ENCODE peak calls at places on chromosomes 5 and 9, in six cellular contexts. P is transverse colon, A is foreskin fibroblast, K is spleen, H is fibroblast of the aortic adventitia, N is heart right ventricle. U is an unnamed sample.

GRCh38 chr5:165228184-165228583 is 1722.8 kb downstream of the MAT2B start:
- DNase-seq in P (no peak), A (no peak), K (no peak), H (no peak), N (no peak), U (no peak)

GRCh38 chr5:132760601-132761317 is 13.5 kb downstream of the CCNI2 start:
- DNase-seq in P (peak), A (no peak), K (no peak), H (no peak), N (no peak), U (no peak)

GRCh38 chr5:69484891-69485290 is 7.7 kb upstream of the OCLN start:
- DNase-seq in P (no peak), A (peak), K (no peak), H (peak), N (no peak), U (no peak)

GRCh38 chr9:135378751-135379150 is 100.8 kb upstream of the PPP1R26 start:
- DNase-seq in P (no peak), A (no peak), K (no peak), H (no peak), N (no peak), U (no peak)

GRCh38 chr5:150573867-150574817 is 66.2 kb downstream of the NDST1 start:
- DNase-seq in P (no peak), A (no peak), K (no peak), H (no peak), N (no peak), U (peak)

GRCh38 chr5:140249536-140249935 is 53.4 kb downstream of the PFDN1 start:
- DNase-seq in P (no peak), A (no peak), K (no peak), H (no peak), N (no peak), U (no peak)

GRCh38 chr5:173094012-173094661 is 38.0 kb downstream of the CREBRF start:
- DNase-seq in P (no peak), A (peak), K (no peak), H (peak), N (no peak), U (no peak)

GRCh38 chr5:150598046-150598445 is 42.4 kb upstream of the SYNPO start:
- DNase-seq in P (no peak), A (no peak), K (peak), H (no peak), N (no peak), U (peak)

GRCh38 chr5:64654184-64654938 is 35.9 kb upstream of the SHISAL2B start:
- DNase-seq in P (no peak), A (no peak), K (no peak), H (no peak), N (no peak), U (no peak)

GRCh38 chr5:80140496-80140895 is 105.3 kb downstream of the THBS4 start:
- DNase-seq in P (no peak), A (no peak), K (no peak), H (no peak), N (no peak), U (no peak)

GRCh38 chr5:124302504-124302903 is 443.9 kb downstream of the ZNF608 start:
- DNase-seq in P (no peak), A (peak), K (no peak), H (no peak), N (no peak), U (no peak)

GRCh38 chr5:170861855-170862766 is at the start of gene RANBP17:
- DNase-seq in P (peak), A (peak), K (peak), H (peak), N (peak), U (peak)

GRCh38 chr9:132404228-132404881 is 2.3 kb downstream of the TTF1 start:
- DNase-seq in P (no peak), A (no peak), K (no peak), H (no peak), N (no peak), U (no peak)

GRCh38 chr5:9297171-9297570 is 248.7 kb downstream of the SEMA5A start:
- DNase-seq in P (no peak), A (no peak), K (no peak), H (no peak), N (no peak), U (no peak)

GRCh38 chr5:99104538-99105132 is 175.8 kb upstream of the CHD1 start:
- DNase-seq in P (no peak), A (peak), K (no peak), H (peak), N (no peak), U (no peak)

GRCh38 chr5:60945760-60946253 is 802 bp downstream of the NDUFAF2 start:
- DNase-seq in P (no peak), A (peak), K (no peak), H (peak), N (peak), U (no peak)

GRCh38 chr5:32840606-32841005 is 129.5 kb downstream of the NPR3 start:
- DNase-seq in P (no peak), A (no peak), K (no peak), H (no peak), N (no peak), U (no peak)

GRCh38 chr5:168356592-168356991 is 65.1 kb downstream of the WWC1 start:
- DNase-seq in P (no peak), A (no peak), K (no peak), H (no peak), N (no peak), U (no peak)

GRCh38 chr5:108101105-108101504 is 280.8 kb downstream of the FBXL17 start:
- DNase-seq in P (no peak), A (no peak), K (no peak), H (peak), N (no peak), U (no peak)

GRCh38 chr5:61306531-61307195 is 25.4 kb upstream of the ZSWIM6 start:
- DNase-seq in P (no peak), A (peak), K (no peak), H (peak), N (no peak), U (no peak)

GRCh38 chr5:10695759-10696543 is 65.1 kb downstream of the DAP start:
- DNase-seq in P (no peak), A (no peak), K (no peak), H (no peak), N (no peak), U (no peak)

GRCh38 chr9:114401344-114401743 is 13.6 kb upstream of the AKNA start:
- DNase-seq in P (peak), A (no peak), K (no peak), H (no peak), N (no peak), U (no peak)

GRCh38 chr5:140251527-140251973 is 51.4 kb downstream of the PFDN1 start:
- DNase-seq in P (no peak), A (peak), K (no peak), H (peak), N (no peak), U (no peak)

GRCh38 chr9:38619556-38620447 is 594 bp downstream of the ANKRD18A start:
- DNase-seq in P (peak), A (peak), K (peak), H (no peak), N (no peak), U (no peak)

GRCh38 chr5:147339313-147339712 is 104.5 kb downstream of the STK32A start:
- DNase-seq in P (no peak), A (no peak), K (no peak), H (no peak), N (no peak), U (no peak)
- TF ChIP-seq CTCF in P (no peak), A (no peak), K (no peak), H (no peak), N (no peak), U (no peak)

DNA sequence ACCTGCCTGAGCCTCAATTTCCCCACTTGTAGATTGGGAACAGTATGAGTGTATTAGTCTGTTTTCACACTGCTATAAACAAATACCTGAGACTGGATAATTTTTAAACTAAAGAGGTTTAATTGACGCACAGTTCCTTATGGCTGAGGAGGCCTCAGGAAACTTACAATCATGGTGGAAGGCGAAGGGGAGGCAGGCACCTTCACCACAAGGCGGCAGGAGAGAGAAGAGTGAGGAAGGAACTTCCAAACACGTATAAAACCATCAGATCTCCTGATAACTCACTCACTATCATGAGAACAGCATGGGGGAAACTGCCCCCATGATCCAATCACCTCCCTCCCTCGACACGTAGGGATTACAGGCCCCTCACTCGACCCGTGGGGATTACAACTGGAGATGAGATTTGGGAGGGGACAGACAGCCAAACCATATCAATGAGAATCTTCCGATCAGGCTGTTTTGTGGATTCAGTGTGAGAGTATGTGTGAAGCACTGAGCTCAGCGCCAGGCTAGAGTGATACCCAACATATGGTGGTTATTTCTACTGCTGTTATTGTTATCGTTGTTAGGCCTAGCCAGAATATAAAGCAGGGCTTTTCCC is 14.6 kb upstream of the LMX1B start:
- DNase-seq in P (no peak), A (no peak), K (peak), H (no peak), N (no peak), U (peak)
- TF ChIP-seq CTCF in P (no peak), A (peak), K (no peak), H (peak), N (no peak), U (peak)

GRCh38 chr9:19371942-19372341 is 8.1 kb downstream of the RPS6 start:
- DNase-seq in P (no peak), A (peak), K (no peak), H (no peak), N (no peak), U (no peak)
- TF ChIP-seq CTCF in P (no peak), A (no peak), K (no peak), H (no peak), N (no peak), U (peak)

GRCh38 chr9:110869931-110870330 is 168.3 kb downstream of the LPAR1 start:
- DNase-seq in P (no peak), A (no peak), K (no peak), H (no peak), N (no peak), U (no peak)

GRCh38 chr9:110871736-110872135 is 166.5 kb downstream of the LPAR1 start:
- DNase-seq in P (no peak), A (no peak), K (no peak), H (no peak), N (no peak), U (no peak)

GRCh38 chr9:110877376-110877775 is 160.9 kb downstream of the LPAR1 start:
- DNase-seq in P (no peak), A (no peak), K (no peak), H (no peak), N (no peak), U (no peak)

GRCh38 chr9:110880123-110880522 is 158.1 kb downstream of the LPAR1 start:
- DNase-seq in P (no peak), A (peak), K (no peak), H (peak), N (no peak), U (no peak)

DNA sequence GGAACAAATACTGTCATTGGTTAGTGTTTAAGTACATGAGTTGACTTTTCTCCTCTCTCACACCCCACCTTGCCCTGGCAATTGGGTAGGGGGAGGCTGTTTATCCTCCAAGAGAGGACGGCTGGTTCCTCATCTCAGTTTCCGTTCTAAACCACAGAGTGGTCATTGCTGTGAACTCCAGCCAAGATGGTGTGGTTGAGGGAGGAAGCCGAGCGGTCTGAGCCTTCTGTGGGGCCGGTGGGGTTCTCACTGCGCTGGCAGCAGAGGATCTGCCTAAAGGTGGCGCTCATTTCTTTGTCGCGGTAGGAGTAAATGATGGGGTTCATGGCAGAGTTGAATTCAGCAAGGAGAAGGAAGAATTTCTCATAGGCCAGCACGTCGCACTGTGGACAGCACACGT is 163.0 kb downstream of the LPAR1 start:
- DNase-seq in P (peak), A (no peak), K (no peak), H (no peak), N (peak), U (no peak)
- TF ChIP-seq CTCF in P (no peak), A (no peak), K (no peak), H (no peak), N (no peak), U (no peak)

DNA sequence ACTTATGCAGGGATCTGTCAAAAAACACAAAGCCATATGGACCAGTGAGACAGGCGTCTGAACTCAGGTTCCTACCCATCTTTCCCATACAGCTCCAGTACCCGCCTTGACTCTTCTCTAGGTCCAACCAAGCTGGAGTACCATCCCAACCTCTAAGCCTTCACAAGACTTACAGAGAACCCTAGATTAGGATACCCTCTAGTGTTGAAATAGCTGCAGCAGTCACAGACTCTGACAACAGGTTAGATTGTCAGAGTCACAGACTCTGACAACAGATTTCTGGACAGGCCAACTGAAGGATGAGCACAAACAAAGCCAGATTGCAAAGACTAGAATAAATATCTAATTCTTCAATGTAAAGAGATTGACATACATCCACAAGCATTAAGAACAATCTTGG is 266.1 kb downstream of the GRIA1 start:
- DNase-seq in P (no peak), A (peak), K (no peak), H (peak), N (no peak), U (no peak)
- TF ChIP-seq CTCF in P (no peak), A (peak), K (no peak), H (peak), N (peak), U (peak)

GRCh38 chr9:128828719-128829452 is 708 bp downstream of the SPOUT1 start:
- DNase-seq in P (no peak), A (peak), K (no peak), H (no peak), N (no peak), U (no peak)
- TF ChIP-seq CTCF in P (no peak), A (no peak), K (no peak), H (no peak), N (no peak), U (no peak)

U was measured in chondrocyte.